ENCODE peak calls at places on chromosomes 12 and 14, in seven cellular contexts. One of them, this sample, is unnamed.

GRCh38 chr12:21073822-21074460 is 57.1 kb upstream of the SLCO1B1 start:
- DNase-seq in psoas muscle: no peak
- DNase-seq in esophagus squamous epithelium: no peak
- DNase-seq in dorsolateral prefrontal cortex: no peak
- DNase-seq in cardiac fibroblast: no peak
- DNase-seq in esophagus muscularis mucosa: no peak
- DNase-seq in progenitor cell of endocrine pancreas: no peak
- DNase-seq in this sample: no peak

GRCh38 chr12:50600364-50600763 is 95.6 kb downstream of the DIP2B start:
- DNase-seq in psoas muscle: no peak
- DNase-seq in progenitor cell of endocrine pancreas: no peak
- DNase-seq in esophagus squamous epithelium: no peak
- DNase-seq in dorsolateral prefrontal cortex: no peak
- DNase-seq in esophagus muscularis mucosa: no peak
- DNase-seq in cardiac fibroblast: no peak
- DNase-seq in this sample: no peak

GRCh38 chr14:71918955-71919354 is 13.3 kb upstream of the RGS6 start:
- DNase-seq in dorsolateral prefrontal cortex: no peak
- DNase-seq in progenitor cell of endocrine pancreas: no peak
- DNase-seq in cardiac fibroblast: no peak
- DNase-seq in psoas muscle: no peak
- DNase-seq in esophagus muscularis mucosa: no peak
- DNase-seq in esophagus squamous epithelium: no peak
- DNase-seq in this sample: peak

GRCh38 chr14:102362084-102362483 is 606 bp downstream of the CINP start:
- DNase-seq in dorsolateral prefrontal cortex: no peak
- DNase-seq in esophagus muscularis mucosa: no peak
- DNase-seq in esophagus squamous epithelium: no peak
- DNase-seq in psoas muscle: no peak
- DNase-seq in cardiac fibroblast: peak
- DNase-seq in progenitor cell of endocrine pancreas: no peak
- DNase-seq in this sample: no peak

GRCh38 chr12:32603858-32604257 is 75.2 kb upstream of the DNM1L start:
- DNase-seq in dorsolateral prefrontal cortex: no peak
- DNase-seq in esophagus squamous epithelium: no peak
- DNase-seq in progenitor cell of endocrine pancreas: no peak
- DNase-seq in psoas muscle: no peak
- DNase-seq in esophagus muscularis mucosa: no peak
- DNase-seq in cardiac fibroblast: peak
- DNase-seq in this sample: no peak

GRCh38 chr12:24780969-24781368 is 167.9 kb downstream of the BCAT1 start:
- DNase-seq in esophagus squamous epithelium: no peak
- DNase-seq in cardiac fibroblast: peak
- DNase-seq in dorsolateral prefrontal cortex: no peak
- DNase-seq in esophagus muscularis mucosa: no peak
- DNase-seq in psoas muscle: no peak
- DNase-seq in progenitor cell of endocrine pancreas: no peak
- DNase-seq in this sample: no peak

GRCh38 chr12:96396914-96397313 is 3.3 kb downstream of the CDK17 start:
- DNase-seq in cardiac fibroblast: no peak
- DNase-seq in dorsolateral prefrontal cortex: no peak
- DNase-seq in psoas muscle: no peak
- DNase-seq in esophagus squamous epithelium: no peak
- DNase-seq in esophagus muscularis mucosa: no peak
- DNase-seq in progenitor cell of endocrine pancreas: no peak
- DNase-seq in this sample: no peak

GRCh38 chr14:97215263-97215969 is 418.2 kb downstream of the VRK1 start:
- DNase-seq in cardiac fibroblast: no peak
- DNase-seq in esophagus squamous epithelium: no peak
- DNase-seq in psoas muscle: no peak
- DNase-seq in esophagus muscularis mucosa: no peak
- DNase-seq in dorsolateral prefrontal cortex: no peak
- DNase-seq in progenitor cell of endocrine pancreas: no peak
- DNase-seq in this sample: no peak

GRCh38 chr12:99767809-99768208 is 120.3 kb downstream of the GARIN6 start:
- DNase-seq in esophagus muscularis mucosa: no peak
- DNase-seq in cardiac fibroblast: peak
- DNase-seq in psoas muscle: no peak
- DNase-seq in esophagus squamous epithelium: no peak
- DNase-seq in dorsolateral prefrontal cortex: no peak
- DNase-seq in progenitor cell of endocrine pancreas: no peak
- DNase-seq in this sample: no peak

GRCh38 chr14:74190910-74191575 is 48.2 kb upstream of the VSX2 start:
- DNase-seq in dorsolateral prefrontal cortex: no peak
- DNase-seq in esophagus muscularis mucosa: no peak
- DNase-seq in cardiac fibroblast: no peak
- DNase-seq in psoas muscle: no peak
- DNase-seq in esophagus squamous epithelium: no peak
- DNase-seq in progenitor cell of endocrine pancreas: no peak
- DNase-seq in this sample: no peak

GRCh38 chr12:16148938-16149337 is 128.5 kb downstream of the SLC15A5 start:
- DNase-seq in esophagus squamous epithelium: no peak
- DNase-seq in cardiac fibroblast: no peak
- DNase-seq in psoas muscle: no peak
- DNase-seq in esophagus muscularis mucosa: no peak
- DNase-seq in progenitor cell of endocrine pancreas: no peak
- DNase-seq in dorsolateral prefrontal cortex: no peak
- DNase-seq in this sample: no peak

GRCh38 chr14:63470877-63471565 is 72.2 kb downstream of the PPP2R5E start:
- DNase-seq in esophagus muscularis mucosa: no peak
- DNase-seq in dorsolateral prefrontal cortex: no peak
- DNase-seq in esophagus squamous epithelium: no peak
- DNase-seq in progenitor cell of endocrine pancreas: no peak
- DNase-seq in psoas muscle: no peak
- DNase-seq in cardiac fibroblast: peak
- DNase-seq in this sample: no peak

GRCh38 chr14:65850429-65851145 is 438.1 kb downstream of the FUT8 start:
- DNase-seq in esophagus muscularis mucosa: no peak
- DNase-seq in esophagus squamous epithelium: no peak
- DNase-seq in dorsolateral prefrontal cortex: no peak
- DNase-seq in cardiac fibroblast: no peak
- DNase-seq in progenitor cell of endocrine pancreas: no peak
- DNase-seq in psoas muscle: no peak
- DNase-seq in this sample: no peak

GRCh38 chr12:76641961-76642360 is 82.4 kb upstream of the OSBPL8 start:
- DNase-seq in dorsolateral prefrontal cortex: no peak
- DNase-seq in esophagus squamous epithelium: no peak
- DNase-seq in cardiac fibroblast: no peak
- DNase-seq in esophagus muscularis mucosa: no peak
- DNase-seq in psoas muscle: no peak
- DNase-seq in progenitor cell of endocrine pancreas: no peak
- DNase-seq in this sample: no peak

GRCh38 chr12:110403975-110404675 is 617 bp upstream of the ANAPC7 start:
- DNase-seq in dorsolateral prefrontal cortex: peak
- DNase-seq in psoas muscle: peak
- DNase-seq in progenitor cell of endocrine pancreas: peak
- DNase-seq in cardiac fibroblast: peak
- DNase-seq in esophagus muscularis mucosa: no peak
- DNase-seq in esophagus squamous epithelium: no peak
- DNase-seq in this sample: peak

GRCh38 chr12:15829949-15830348 is 40.8 kb upstream of the EPS8 start:
- DNase-seq in esophagus muscularis mucosa: no peak
- DNase-seq in progenitor cell of endocrine pancreas: no peak
- DNase-seq in esophagus squamous epithelium: no peak
- DNase-seq in dorsolateral prefrontal cortex: no peak
- DNase-seq in cardiac fibroblast: peak
- DNase-seq in psoas muscle: no peak
- DNase-seq in this sample: no peak

GRCh38 chr12:8658361-8658760 is 4.3 kb downstream of the MFAP5 start:
- DNase-seq in cardiac fibroblast: peak
- DNase-seq in progenitor cell of endocrine pancreas: no peak
- DNase-seq in dorsolateral prefrontal cortex: no peak
- DNase-seq in esophagus squamous epithelium: no peak
- DNase-seq in psoas muscle: no peak
- DNase-seq in esophagus muscularis mucosa: no peak
- DNase-seq in this sample: no peak

GRCh38 chr12:34119366-34119765 is 97.1 kb downstream of the ALG10 start:
- DNase-seq in esophagus squamous epithelium: no peak
- DNase-seq in cardiac fibroblast: no peak
- DNase-seq in psoas muscle: no peak
- DNase-seq in esophagus muscularis mucosa: no peak
- DNase-seq in dorsolateral prefrontal cortex: no peak
- DNase-seq in progenitor cell of endocrine pancreas: no peak
- DNase-seq in this sample: no peak

GRCh38 chr14:75736845-75737485 is 75.9 kb downstream of the TTLL5 start:
- DNase-seq in progenitor cell of endocrine pancreas: no peak
- DNase-seq in esophagus muscularis mucosa: no peak
- DNase-seq in esophagus squamous epithelium: no peak
- DNase-seq in cardiac fibroblast: no peak
- DNase-seq in psoas muscle: no peak
- DNase-seq in dorsolateral prefrontal cortex: no peak
- DNase-seq in this sample: no peak

GRCh38 chr12:30696103-30696408 is 387 bp upstream of the IPO8 start:
- DNase-seq in esophagus squamous epithelium: no peak
- DNase-seq in esophagus muscularis mucosa: no peak
- DNase-seq in progenitor cell of endocrine pancreas: no peak
- DNase-seq in cardiac fibroblast: no peak
- DNase-seq in psoas muscle: no peak
- DNase-seq in dorsolateral prefrontal cortex: no peak
- DNase-seq in this sample: no peak

GRCh38 chr14:26175659-26176058 is 422.2 kb downstream of the NOVA1 start:
- DNase-seq in cardiac fibroblast: no peak
- DNase-seq in esophagus squamous epithelium: no peak
- DNase-seq in progenitor cell of endocrine pancreas: no peak
- DNase-seq in dorsolateral prefrontal cortex: no peak
- DNase-seq in esophagus muscularis mucosa: no peak
- DNase-seq in psoas muscle: no peak
- DNase-seq in this sample: no peak

GRCh38 chr12:78928200-78929074 is 63.9 kb downstream of the SYT1 start:
- DNase-seq in esophagus squamous epithelium: no peak
- DNase-seq in psoas muscle: no peak
- DNase-seq in progenitor cell of endocrine pancreas: no peak
- DNase-seq in dorsolateral prefrontal cortex: no peak
- DNase-seq in cardiac fibroblast: peak
- DNase-seq in esophagus muscularis mucosa: no peak
- DNase-seq in this sample: no peak

DNA sequence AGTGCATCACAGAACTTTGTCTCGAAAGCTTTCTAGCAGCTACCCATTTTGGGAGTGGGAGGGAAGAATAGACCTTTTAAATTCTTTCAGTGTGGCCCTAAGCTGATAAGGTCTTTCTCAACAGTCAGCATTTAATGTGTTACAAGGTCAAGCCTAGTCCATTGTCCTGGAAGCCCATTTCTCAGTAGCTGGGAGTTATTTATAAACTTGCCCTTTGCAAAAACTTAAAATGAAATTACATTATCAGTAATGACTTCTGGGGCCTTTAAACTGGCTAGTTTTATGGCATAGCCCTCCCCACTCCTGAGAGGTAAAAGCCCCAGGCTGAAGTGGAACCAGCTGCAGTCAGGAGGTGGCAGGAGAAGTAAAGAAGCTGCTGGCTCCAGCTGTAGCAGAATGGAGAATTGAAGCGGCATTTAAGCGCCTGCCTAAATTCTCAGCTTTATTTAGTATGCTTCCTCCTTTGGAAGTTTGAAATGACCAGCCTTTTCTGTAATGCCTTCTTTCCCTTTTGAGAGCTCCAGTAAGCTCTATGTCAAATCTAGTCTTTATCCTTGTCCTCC is 12.4 kb downstream of the COPZ1 start:
- DNase-seq in cardiac fibroblast: no peak
- DNase-seq in esophagus muscularis mucosa: no peak
- DNase-seq in progenitor cell of endocrine pancreas: no peak
- DNase-seq in esophagus squamous epithelium: no peak
- DNase-seq in dorsolateral prefrontal cortex: no peak
- DNase-seq in psoas muscle: no peak
- DNase-seq in this sample: no peak
- TF ChIP-seq CTCF in cardiac fibroblast: no peak
- TF ChIP-seq CTCF in esophagus muscularis mucosa: peak
- TF ChIP-seq CTCF in progenitor cell of endocrine pancreas: no peak
- TF ChIP-seq CTCF in esophagus squamous epithelium: no peak
- TF ChIP-seq CTCF in dorsolateral prefrontal cortex: peak
- TF ChIP-seq CTCF in psoas muscle: peak
- TF ChIP-seq CTCF in this sample: no peak

GRCh38 chr14:59126714-59127436 is 61.6 kb upstream of the DAAM1 start:
- DNase-seq in esophagus squamous epithelium: no peak
- DNase-seq in dorsolateral prefrontal cortex: no peak
- DNase-seq in progenitor cell of endocrine pancreas: no peak
- DNase-seq in esophagus muscularis mucosa: no peak
- DNase-seq in cardiac fibroblast: peak
- DNase-seq in psoas muscle: no peak
- DNase-seq in this sample: peak

GRCh38 chr14:59123526-59123925 is 64.9 kb upstream of the DAAM1 start:
- DNase-seq in progenitor cell of endocrine pancreas: no peak
- DNase-seq in cardiac fibroblast: peak
- DNase-seq in esophagus squamous epithelium: no peak
- DNase-seq in esophagus muscularis mucosa: no peak
- DNase-seq in dorsolateral prefrontal cortex: no peak
- DNase-seq in psoas muscle: no peak
- DNase-seq in this sample: no peak

GRCh38 chr14:59120931-59121330 is 67.5 kb upstream of the DAAM1 start:
- DNase-seq in cardiac fibroblast: no peak
- DNase-seq in progenitor cell of endocrine pancreas: no peak
- DNase-seq in psoas muscle: no peak
- DNase-seq in dorsolateral prefrontal cortex: no peak
- DNase-seq in esophagus muscularis mucosa: no peak
- DNase-seq in esophagus squamous epithelium: no peak
- DNase-seq in this sample: no peak

GRCh38 chr14:59125156-59125555 is 63.3 kb upstream of the DAAM1 start:
- DNase-seq in psoas muscle: no peak
- DNase-seq in esophagus muscularis mucosa: no peak
- DNase-seq in cardiac fibroblast: no peak
- DNase-seq in progenitor cell of endocrine pancreas: no peak
- DNase-seq in esophagus squamous epithelium: no peak
- DNase-seq in dorsolateral prefrontal cortex: no peak
- DNase-seq in this sample: no peak

GRCh38 chr14:59123975-59124374 is 64.5 kb upstream of the DAAM1 start:
- DNase-seq in psoas muscle: no peak
- DNase-seq in esophagus squamous epithelium: no peak
- DNase-seq in progenitor cell of endocrine pancreas: no peak
- DNase-seq in cardiac fibroblast: peak
- DNase-seq in dorsolateral prefrontal cortex: no peak
- DNase-seq in esophagus muscularis mucosa: no peak
- DNase-seq in this sample: no peak
- TF ChIP-seq CTCF in psoas muscle: peak
- TF ChIP-seq CTCF in esophagus squamous epithelium: no peak
- TF ChIP-seq CTCF in progenitor cell of endocrine pancreas: peak
- TF ChIP-seq CTCF in cardiac fibroblast: peak
- TF ChIP-seq CTCF in dorsolateral prefrontal cortex: peak
- TF ChIP-seq CTCF in esophagus muscularis mucosa: peak
- TF ChIP-seq CTCF in this sample: peak

DNA sequence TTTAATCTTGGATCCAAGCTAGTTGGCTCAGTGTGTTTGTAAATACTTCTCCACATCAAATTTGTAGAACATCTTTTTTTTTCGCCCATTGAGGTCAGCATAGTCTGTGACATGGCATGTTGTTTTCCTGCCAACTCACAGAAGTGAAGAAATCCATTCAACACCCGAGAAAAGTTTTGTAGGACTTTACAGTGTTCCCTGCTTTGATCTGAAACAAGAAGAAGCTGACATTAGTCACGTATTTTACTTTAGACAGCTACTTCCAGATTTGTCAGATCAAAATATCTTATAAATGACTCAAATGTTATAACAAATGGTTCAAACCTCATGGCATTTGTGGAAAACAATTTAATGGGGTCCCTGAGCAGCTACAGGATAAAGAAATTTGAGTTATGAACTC is 438.7 kb downstream of the EGLN3 start:
- DNase-seq in psoas muscle: no peak
- DNase-seq in esophagus squamous epithelium: no peak
- DNase-seq in progenitor cell of endocrine pancreas: no peak
- DNase-seq in cardiac fibroblast: peak
- DNase-seq in esophagus muscularis mucosa: no peak
- DNase-seq in dorsolateral prefrontal cortex: no peak
- DNase-seq in this sample: no peak
- TF ChIP-seq CTCF in psoas muscle: no peak
- TF ChIP-seq CTCF in esophagus squamous epithelium: no peak
- TF ChIP-seq CTCF in progenitor cell of endocrine pancreas: no peak
- TF ChIP-seq CTCF in cardiac fibroblast: no peak
- TF ChIP-seq CTCF in esophagus muscularis mucosa: no peak
- TF ChIP-seq CTCF in dorsolateral prefrontal cortex: no peak
- TF ChIP-seq CTCF in this sample: no peak

GRCh38 chr14:100072783-100073346 is 7.6 kb downstream of the EVL start:
- DNase-seq in psoas muscle: no peak
- DNase-seq in cardiac fibroblast: no peak
- DNase-seq in progenitor cell of endocrine pancreas: no peak
- DNase-seq in esophagus squamous epithelium: no peak
- DNase-seq in dorsolateral prefrontal cortex: no peak
- DNase-seq in esophagus muscularis mucosa: no peak
- DNase-seq in this sample: no peak
- TF ChIP-seq CTCF in psoas muscle: no peak
- TF ChIP-seq CTCF in cardiac fibroblast: no peak
- TF ChIP-seq CTCF in progenitor cell of endocrine pancreas: no peak
- TF ChIP-seq CTCF in esophagus squamous epithelium: peak
- TF ChIP-seq CTCF in dorsolateral prefrontal cortex: no peak
- TF ChIP-seq CTCF in esophagus muscularis mucosa: no peak
- TF ChIP-seq CTCF in this sample: no peak